ENCODE peak calls at places on chromosomes 4 and X, in nine cellular contexts. T is lower lobe of right lung; F is A549; J is dorsolateral prefrontal cortex; M is HFF-Myc; E is CD8-positive, alpha-beta T cell; D is MM.1S; K is choroid plexus epithelial cell; Y is PC-9. P is an unnamed sample.
A peak's percentile ranks its signal among the peaks of the same experiment; 100 is the strongest.

GRCh38 chr4:74969507-74970474 is 36.9 kb downstream of the PARM1 start:
- DNase-seq in M (no peak), D (no peak), F (no peak), K (no peak), T (no peak), J (no peak), E (no peak), Y (no peak), P (no peak)

GRCh38 chr4:176270669-176271068 is 1.6 kb upstream of the ASB5 start:
- DNase-seq in K (peak; percentile 97), T (no peak), D (no peak), Y (peak; percentile 72), J (no peak), M (peak; percentile 94), F (peak; percentile 73), E (no peak), P (peak; percentile 96)

GRCh38 chr4:115514675-115515074 is 401.3 kb upstream of the NDST4 start:
- DNase-seq in J (no peak), K (no peak), E (no peak), D (no peak), T (no peak), M (no peak), Y (no peak), F (no peak), P (no peak)

GRCh38 chrX:2635366-2635765 is 55.7 kb upstream of the CD99 start:
- DNase-seq in K (no peak), M (no peak), J (no peak), F (no peak), D (no peak), T (no peak), E (no peak), Y (no peak), P (no peak)

GRCh38 chr4:161252520-161253141 is 911.2 kb downstream of the FSTL5 start:
- DNase-seq in J (no peak), Y (no peak), F (peak; percentile 11), D (peak; percentile 74), T (no peak), M (no peak), K (peak; percentile 53), E (no peak), P (no peak)

GRCh38 chrX:155505296-155505695 is 46.9 kb upstream of the F8A3 start:
- DNase-seq in Y (no peak), F (no peak), K (no peak), E (no peak), M (no peak), D (no peak), T (no peak), J (no peak), P (no peak)

GRCh38 chr4:9409793-9410192 is 34.4 kb upstream of the DEFB131A start:
- DNase-seq in E (no peak), F (no peak), M (no peak), T (no peak), Y (no peak), K (no peak), D (no peak), J (no peak), P (no peak)

GRCh38 chr4:127759893-127760292 is 22.2 kb upstream of the HSPA4L start:
- DNase-seq in E (no peak), M (no peak), T (no peak), Y (no peak), D (no peak), J (no peak), F (no peak), K (no peak), P (no peak)

GRCh38 chr4:41213563-41214157 is 682 bp downstream of the APBB2 start:
- DNase-seq in K (no peak), M (no peak), Y (no peak), F (peak; percentile 21), T (no peak), E (no peak), D (no peak), J (no peak), P (no peak)

GRCh38 chr4:41215155-41215554 is 813 bp upstream of the APBB2 start:
- DNase-seq in T (no peak), E (no peak), M (no peak), K (no peak), F (no peak), Y (no peak), D (no peak), J (no peak), P (no peak)

GRCh38 chr4:41214158-41215146 is at the start of gene APBB2:
- DNase-seq in F (peak; percentile 86), K (peak; percentile 98), D (peak; percentile 80), T (peak; percentile 95), M (peak; percentile 88), E (no peak), J (peak; percentile 93), Y (peak; percentile 95), P (peak; percentile 84)

GRCh38 chr4:41209901-41210300 is 4.4 kb downstream of the APBB2 start:
- DNase-seq in T (no peak), E (no peak), F (no peak), Y (no peak), D (no peak), J (no peak), K (no peak), M (no peak), P (no peak)

DNA sequence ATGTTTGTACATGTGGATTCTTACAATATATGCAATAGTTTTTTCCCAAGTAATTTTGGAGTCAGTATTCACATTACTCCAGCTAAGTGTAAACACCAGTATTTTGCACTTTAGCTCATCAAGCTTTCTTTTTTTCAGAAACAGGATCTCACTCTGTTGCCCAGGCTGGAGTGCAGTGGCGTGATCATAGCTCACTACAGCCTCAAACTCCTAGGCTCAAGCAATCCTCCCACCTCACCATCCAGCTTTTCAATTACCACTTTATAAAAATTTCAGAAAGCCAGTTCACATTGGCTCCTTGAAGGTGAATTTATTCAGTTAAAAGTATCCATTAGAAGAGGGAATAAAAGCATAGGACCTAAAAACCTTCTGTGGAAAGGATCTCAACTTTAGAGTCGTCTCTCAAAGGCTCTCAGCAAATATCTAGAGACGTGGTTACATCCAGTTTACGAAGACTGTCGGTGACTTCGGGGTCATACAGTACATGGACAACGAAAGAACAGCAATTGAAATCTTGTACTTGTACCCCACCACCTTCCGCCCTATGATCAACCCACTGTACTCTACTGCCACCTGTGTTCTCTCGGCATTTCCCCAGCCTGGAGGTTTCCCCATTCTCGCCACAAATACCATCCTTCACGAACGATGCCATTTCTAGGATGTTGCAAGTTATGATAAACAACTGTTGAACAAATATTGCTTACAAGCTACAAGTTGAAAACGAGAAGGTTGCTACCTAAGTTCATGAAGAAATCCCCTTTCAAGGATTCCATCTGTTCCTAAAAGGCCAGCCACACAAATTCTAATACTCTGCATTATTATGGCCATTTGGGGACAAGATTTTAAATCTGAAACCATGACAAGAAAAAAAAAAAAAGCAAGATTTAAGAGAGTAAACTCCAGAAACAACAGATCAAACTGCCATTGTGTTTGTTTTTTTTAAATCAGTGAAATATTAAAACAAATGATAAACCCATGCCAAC is 1.8 kb downstream of the APBB2 start:
- DNase-seq in J (no peak), D (no peak), M (peak; percentile 52), Y (peak; percentile 51), E (no peak), T (no peak), F (peak; percentile 62), K (peak; percentile 85), P (no peak)
- TF ChIP-seq CTCF in J (peak; percentile 63), D (peak; percentile 30), M (peak; percentile 72), Y (peak; percentile 63), E (no peak), T (peak; percentile 60), F (peak; percentile 65), K (peak; percentile 82), P (peak; percentile 78)

DNA sequence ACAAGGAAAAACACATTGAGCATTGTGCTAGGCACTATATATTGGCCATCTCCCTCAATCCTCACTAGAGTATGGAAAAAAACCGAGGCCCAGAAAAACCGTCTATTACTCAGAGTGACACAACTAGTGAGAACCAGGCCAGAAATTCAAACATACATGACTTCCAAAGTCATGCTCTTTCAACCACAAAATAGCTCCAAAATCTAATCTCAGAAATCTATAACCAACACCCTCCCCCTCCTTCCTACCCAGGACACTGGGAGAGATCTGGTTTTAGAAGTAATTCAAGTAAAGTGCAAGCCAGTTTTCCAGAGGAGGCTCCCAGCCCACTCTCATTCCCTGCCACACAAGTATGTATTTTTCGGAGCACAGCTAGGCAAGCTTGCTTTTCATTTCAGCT is 7.6 kb downstream of the HS3ST1 start:
- DNase-seq in F (no peak), T (no peak), M (no peak), E (no peak), K (no peak), D (no peak), J (no peak), Y (no peak), P (no peak)
- H3K4me3 ChIP-seq in F (no peak overlapping the region), T (no peak overlapping the region), M (no peak overlapping the region), E (no peak overlapping the region), K (no peak overlapping the region), D (no peak overlapping the region), J (no peak overlapping the region), Y (no peak overlapping the region), P (no peak overlapping the region)

DNA sequence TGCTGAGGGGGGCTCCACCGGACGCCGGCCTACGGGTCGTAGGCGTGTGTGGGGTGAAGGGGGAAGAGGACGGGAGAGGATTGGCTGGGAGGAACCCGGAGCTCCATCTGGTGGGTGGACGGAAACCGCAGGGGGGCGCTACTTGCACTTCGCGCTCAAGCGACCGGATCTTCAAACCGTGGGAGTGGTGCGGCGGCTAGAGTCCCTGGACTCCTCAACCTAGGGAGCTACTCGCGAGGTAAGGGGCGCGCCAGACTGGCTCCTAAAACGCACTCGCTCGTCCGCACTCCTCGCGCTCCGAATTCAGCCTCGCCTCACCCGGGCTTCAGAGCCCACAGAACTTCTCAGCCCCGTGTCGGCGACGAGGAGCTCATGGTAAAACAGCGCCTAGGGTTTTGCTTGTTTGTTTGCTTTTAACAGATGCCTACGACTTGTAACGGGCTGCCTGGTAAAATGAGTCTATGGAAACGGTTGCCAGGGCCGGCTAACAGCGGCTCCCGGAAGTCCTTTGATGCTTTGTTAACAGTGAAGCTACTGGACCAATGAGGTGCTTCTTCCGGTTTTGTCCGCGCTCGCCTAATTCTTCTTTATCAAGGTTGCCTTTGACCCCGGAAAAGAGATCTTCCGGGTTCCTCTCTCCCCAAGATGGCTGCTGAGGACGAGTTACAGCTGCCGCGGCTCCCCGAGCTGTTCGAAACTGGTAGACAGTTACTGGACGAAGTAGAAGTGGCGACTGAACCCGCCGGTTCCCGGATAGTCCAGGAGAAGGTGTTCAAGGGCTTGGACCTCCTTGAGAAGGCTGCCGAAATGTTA is at the start of gene IGBP1:
- DNase-seq in D (peak; percentile 88), Y (peak; percentile 78), M (peak; percentile 63), K (peak; percentile 86), E (peak; percentile 76), T (peak; percentile 88), J (peak; percentile 84), F (peak; percentile 80), P (peak; percentile 41)
- TF ChIP-seq CTCF in D (peak; percentile 51), Y (peak; percentile 70), M (peak; percentile 58), K (peak; percentile 61), E (peak; percentile 48), T (peak; percentile 52), J (peak; percentile 55), F (peak; percentile 73), P (peak; percentile 68)

DNA sequence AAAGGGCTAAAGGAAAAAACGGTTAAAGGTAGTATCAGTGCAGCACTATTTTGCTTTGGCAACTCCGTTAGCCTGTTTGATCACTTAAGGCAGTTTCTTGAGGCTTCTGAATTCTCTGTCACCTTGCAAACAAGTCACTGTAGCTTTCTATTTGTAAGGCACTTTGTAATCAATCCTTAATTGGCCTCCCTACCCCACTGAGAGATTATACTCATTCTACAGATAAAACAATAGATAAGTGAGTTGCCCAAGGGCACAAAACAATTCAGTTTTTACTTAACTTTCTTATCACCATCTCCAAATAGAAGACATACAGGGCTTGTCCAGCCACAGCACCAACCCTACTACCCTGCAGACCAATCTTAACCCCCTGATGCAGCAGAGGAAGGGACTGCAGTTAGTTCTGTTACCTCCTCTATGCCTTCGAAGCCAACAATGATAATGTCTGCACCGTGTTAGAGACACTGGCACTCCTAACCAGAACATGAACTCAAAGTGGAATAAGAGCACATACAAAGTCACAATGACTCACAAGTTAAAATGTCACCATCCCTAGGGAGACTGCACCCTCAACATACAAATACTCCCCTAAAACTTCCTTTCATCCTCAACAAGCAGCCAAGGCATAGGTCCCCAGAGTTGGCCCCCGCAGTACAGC is 1.7 kb downstream of the TMEM185A start:
- DNase-seq in K (no peak), Y (no peak), E (no peak), F (no peak), T (no peak), M (no peak), J (no peak), D (no peak), P (no peak)
- H3K4me3 ChIP-seq in K (no peak overlapping the region), Y (peak overlapping the region; percentile 67), E (no peak overlapping the region), F (peak overlapping the region; percentile 87), T (peak overlapping the region; percentile 79), M (peak overlapping the region; percentile 54), J (no peak overlapping the region), D (no peak overlapping the region), P (no peak overlapping the region)